ENCODE peak calls at places on chromosomes 13 and 19, in four cellular contexts. One of them, this sample, is unnamed.
A peak's percentile ranks its signal among the peaks of the same experiment; 100 is the strongest.

GRCh38 chr19:1851581-1852293 is 3.5 kb upstream of the REXO1 start:
- DNase-seq in K562: no peak
- DNase-seq in H1: no peak
- DNase-seq in IMR-90: no peak
- DNase-seq in this sample: no peak

GRCh38 chr19:57719901-57720519 is 7.4 kb downstream of the ZNF671 start:
- DNase-seq in IMR-90: no peak
- DNase-seq in H1: peak; percentile 44
- DNase-seq in K562: no peak
- DNase-seq in this sample: no peak

GRCh38 chr19:32464279-32464678 is 58.7 kb downstream of the DPY19L3 start:
- DNase-seq in H1: no peak
- DNase-seq in K562: no peak
- DNase-seq in IMR-90: peak; percentile 10
- DNase-seq in this sample: no peak

GRCh38 chr13:52070929-52071523 is 46.5 kb downstream of the UTP14C start:
- DNase-seq in H1: no peak
- DNase-seq in IMR-90: peak; percentile 32
- DNase-seq in K562: peak; percentile 77
- DNase-seq in this sample: no peak

GRCh38 chr13:45936621-45937020 is 85.1 kb upstream of the SIAH3 start:
- DNase-seq in K562: no peak
- DNase-seq in H1: no peak
- DNase-seq in IMR-90: no peak
- DNase-seq in this sample: no peak

GRCh38 chr19:10010247-10010691 is at the start of gene COL5A3:
- DNase-seq in H1: peak; percentile 61
- DNase-seq in IMR-90: peak; percentile 58
- DNase-seq in K562: peak; percentile 32
- DNase-seq in this sample: no peak

GRCh38 chr13:40517486-40518311 is 148.7 kb downstream of the FOXO1 start:
- DNase-seq in K562: no peak
- DNase-seq in IMR-90: no peak
- DNase-seq in H1: no peak
- DNase-seq in this sample: peak; percentile 82

GRCh38 chr19:43469160-43469480 is 3.7 kb upstream of the LYPD3 start:
- DNase-seq in K562: no peak
- DNase-seq in H1: no peak
- DNase-seq in IMR-90: no peak
- DNase-seq in this sample: no peak

GRCh38 chr19:46753420-46754155 is 7.3 kb upstream of the STRN4 start:
- DNase-seq in H1: peak; percentile 78
- DNase-seq in IMR-90: no peak
- DNase-seq in K562: peak; percentile 74
- DNase-seq in this sample: no peak

GRCh38 chr19:34501339-34502320 is 20.1 kb downstream of the WTIP start:
- DNase-seq in IMR-90: peak; percentile 86
- DNase-seq in K562: peak; percentile 94
- DNase-seq in H1: peak; percentile 100
- DNase-seq in this sample: peak; percentile 25

GRCh38 chr19:632228-633067 is 889 bp downstream of the POLRMT start:
- DNase-seq in IMR-90: peak; percentile 36
- DNase-seq in H1: peak; percentile 73
- DNase-seq in K562: peak; percentile 71
- DNase-seq in this sample: no peak

GRCh38 chr13:23870356-23871146 is 18.6 kb downstream of the MIPEP start:
- DNase-seq in H1: no peak
- DNase-seq in IMR-90: no peak
- DNase-seq in K562: no peak
- DNase-seq in this sample: no peak

GRCh38 chr13:83881917-83882625 is at the start of gene SLITRK1:
- DNase-seq in K562: peak; percentile 2
- DNase-seq in H1: peak; percentile 93
- DNase-seq in IMR-90: peak; percentile 19
- DNase-seq in this sample: peak; percentile 9

GRCh38 chr13:111304041-111304544 is 16.3 kb upstream of the TEX29 start:
- DNase-seq in K562: no peak
- DNase-seq in H1: no peak
- DNase-seq in IMR-90: no peak
- DNase-seq in this sample: peak; percentile 45

GRCh38 chr13:110108348-110109139 is 198.4 kb downstream of the COL4A1 start:
- DNase-seq in H1: no peak
- DNase-seq in IMR-90: peak; percentile 88
- DNase-seq in K562: no peak
- DNase-seq in this sample: no peak

GRCh38 chr13:34942732-34943674 is 933 bp downstream of the NBEA start:
- DNase-seq in H1: peak; percentile 63
- DNase-seq in IMR-90: no peak
- DNase-seq in K562: no peak
- DNase-seq in this sample: no peak

GRCh38 chr19:19623383-19623782 is 4.6 kb downstream of the LPAR2 start:
- DNase-seq in H1: no peak
- DNase-seq in IMR-90: no peak
- DNase-seq in K562: no peak
- DNase-seq in this sample: no peak

GRCh38 chr13:21164631-21165030 is 11.7 kb downstream of the SKA3 start:
- DNase-seq in K562: no peak
- DNase-seq in H1: no peak
- DNase-seq in IMR-90: peak; percentile 54
- DNase-seq in this sample: no peak
- TF ChIP-seq CHD1 in K562: no peak
- TF ChIP-seq CHD1 in H1: no peak
- TF ChIP-seq CHD1 in IMR-90: no peak
- TF ChIP-seq CHD1 in this sample: no peak

DNA sequence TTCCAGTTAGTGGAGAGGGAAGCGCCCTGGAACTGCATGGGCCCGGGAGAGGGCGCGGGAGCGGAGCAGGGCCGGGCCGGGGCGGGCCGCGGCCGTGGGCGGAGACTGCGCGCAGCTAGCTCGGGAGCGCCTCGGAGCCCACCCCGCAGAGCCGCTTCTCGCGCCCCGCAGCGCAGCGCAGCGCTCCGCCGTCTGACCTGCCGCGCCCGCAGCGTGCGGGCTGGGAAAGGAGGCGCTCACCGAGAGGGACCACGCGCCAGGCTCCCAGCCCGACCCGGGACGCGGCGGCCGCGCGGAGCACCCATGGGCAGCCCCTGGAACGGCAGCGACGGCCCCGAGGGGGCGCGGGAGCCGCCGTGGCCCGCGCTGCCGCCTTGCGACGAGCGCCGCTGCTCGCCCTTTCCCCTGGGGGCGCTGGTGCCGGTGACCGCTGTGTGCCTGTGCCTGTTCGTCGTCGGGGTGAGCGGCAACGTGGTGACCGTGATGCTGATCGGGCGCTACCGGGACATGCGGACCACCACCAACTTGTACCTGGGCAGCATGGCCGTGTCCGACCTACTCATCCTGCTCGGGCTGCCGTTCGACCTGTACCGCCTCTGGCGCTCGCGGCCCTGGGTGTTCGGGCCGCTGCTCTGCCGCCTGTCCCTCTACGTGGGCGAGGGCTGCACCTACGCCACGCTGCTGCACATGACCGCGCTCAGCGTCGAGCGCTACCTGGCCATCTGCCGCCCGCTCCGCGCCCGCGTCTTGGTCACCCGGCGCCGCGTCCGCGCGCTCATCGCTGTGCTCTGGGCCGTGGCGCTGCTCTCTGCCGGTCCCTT is at the start of gene MLNR:
- DNase-seq in H1: peak; percentile 81
- DNase-seq in K562: peak; percentile 32
- DNase-seq in IMR-90: no peak
- DNase-seq in this sample: no peak
- H3K9ac ChIP-seq in H1: peak within 1 kb of the TSS; percentile 25
- H3K9ac ChIP-seq in K562: peak within 1 kb of the TSS; percentile 45
- H3K9ac ChIP-seq in IMR-90: no peak within 1 kb of the TSS
- H3K9ac ChIP-seq in this sample: no peak within 1 kb of the TSS

GRCh38 chr19:49058592-49058991 is 1.0 kb upstream of the CGB7 start:
- DNase-seq in IMR-90: peak; percentile 25
- DNase-seq in H1: no peak
- DNase-seq in K562: peak; percentile 72
- DNase-seq in this sample: no peak
- TF ChIP-seq CHD1 in IMR-90: no peak
- TF ChIP-seq CHD1 in H1: no peak
- TF ChIP-seq CHD1 in K562: no peak
- TF ChIP-seq CHD1 in this sample: no peak

GRCh38 chr13:29948791-29949190 is 98.4 kb upstream of the UBL3 start:
- DNase-seq in IMR-90: no peak
- DNase-seq in K562: no peak
- DNase-seq in H1: no peak
- DNase-seq in this sample: no peak
- H3K9ac ChIP-seq in IMR-90: no peak overlapping the region
- H3K9ac ChIP-seq in K562: no peak overlapping the region
- H3K9ac ChIP-seq in H1: no peak overlapping the region
- H3K9ac ChIP-seq in this sample: no peak overlapping the region

GRCh38 chr13:112330479-112331407 is 45.4 kb upstream of the SPACA7 start:
- DNase-seq in IMR-90: no peak
- DNase-seq in K562: no peak
- DNase-seq in H1: no peak
- DNase-seq in this sample: no peak
- TF ChIP-seq CHD1 in IMR-90: no peak
- TF ChIP-seq CHD1 in K562: no peak
- TF ChIP-seq CHD1 in H1: no peak
- TF ChIP-seq CHD1 in this sample: no peak

GRCh38 chr13:50544226-50544625 is 299.3 kb downstream of the DLEU7 start:
- DNase-seq in H1: no peak
- DNase-seq in IMR-90: no peak
- DNase-seq in K562: no peak
- DNase-seq in this sample: no peak
- H3K9ac ChIP-seq in H1: no peak overlapping the region
- H3K9ac ChIP-seq in IMR-90: no peak overlapping the region
- H3K9ac ChIP-seq in K562: no peak overlapping the region
- H3K9ac ChIP-seq in this sample: no peak overlapping the region

DNA sequence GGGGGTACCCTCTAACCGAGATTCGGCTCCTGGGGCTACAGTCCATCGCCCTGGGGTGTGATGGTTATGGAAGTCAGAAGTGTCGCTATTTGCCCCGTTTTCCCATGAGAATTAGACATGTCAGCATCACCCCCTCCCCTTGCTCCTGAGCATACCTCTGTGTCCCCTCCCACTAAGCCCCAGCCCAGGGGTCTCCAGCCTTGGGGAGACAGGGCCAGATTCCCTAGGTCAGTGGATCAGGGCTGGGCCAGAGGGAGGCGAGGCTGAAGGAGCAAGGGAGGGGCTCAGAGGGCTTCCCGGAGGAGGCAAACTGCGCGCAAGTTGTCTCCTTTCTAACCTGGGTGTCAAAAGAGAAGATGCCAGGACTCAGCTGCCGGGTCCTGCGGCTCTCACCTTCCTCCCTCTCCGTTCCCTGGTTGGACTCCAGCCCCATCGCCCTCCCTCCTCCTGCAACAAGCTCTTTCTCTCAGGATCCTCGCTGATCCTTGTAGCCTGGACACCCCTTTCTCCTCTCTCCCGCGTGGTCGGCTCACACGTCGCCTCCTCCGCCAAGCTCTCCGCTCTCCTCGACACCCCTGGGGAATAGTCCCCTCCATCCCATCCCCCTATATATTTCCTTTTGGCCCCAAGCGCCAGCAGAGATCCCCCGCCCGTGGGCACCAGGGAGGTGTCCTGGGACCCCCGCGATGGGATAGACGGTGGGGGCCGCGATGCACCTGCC is 459 bp upstream of the TMEM59L start:
- DNase-seq in H1: peak; percentile 63
- DNase-seq in IMR-90: no peak
- DNase-seq in K562: no peak
- DNase-seq in this sample: no peak
- TF ChIP-seq CHD1 in H1: no peak
- TF ChIP-seq CHD1 in IMR-90: no peak
- TF ChIP-seq CHD1 in K562: no peak
- TF ChIP-seq CHD1 in this sample: no peak

GRCh38 chr13:93174260-93174659 is 52.3 kb upstream of the GPC6 start:
- DNase-seq in K562: no peak
- DNase-seq in IMR-90: no peak
- DNase-seq in H1: no peak
- DNase-seq in this sample: no peak
- H3K9ac ChIP-seq in K562: no peak overlapping the region
- H3K9ac ChIP-seq in IMR-90: no peak overlapping the region
- H3K9ac ChIP-seq in H1: no peak overlapping the region
- H3K9ac ChIP-seq in this sample: no peak overlapping the region

GRCh38 chr13:98648676-98649075 is 71.8 kb upstream of the STK24 start:
- DNase-seq in K562: no peak
- DNase-seq in IMR-90: no peak
- DNase-seq in H1: no peak
- DNase-seq in this sample: no peak
- TF ChIP-seq CHD1 in K562: no peak
- TF ChIP-seq CHD1 in IMR-90: no peak
- TF ChIP-seq CHD1 in H1: no peak
- TF ChIP-seq CHD1 in this sample: no peak

This sample was measured in GM12878.